ENCODE peak calls at places on chromosomes 16 and 17, in five cellular contexts. T, U, M, S and L are unnamed samples.

GRCh38 chr17:72600934-72601333 is 480.1 kb downstream of the SOX9 start:
- DNase-seq in M (no peak), U (no peak), S (no peak), T (peak), L (no peak)

GRCh38 chr17:7654832-7655540 is 4.3 kb downstream of the ATP1B2 start:
- DNase-seq in U (no peak), M (no peak), T (no peak), S (no peak), L (no peak)

GRCh38 chr17:73952498-73953205 is 250.8 kb upstream of the RPL38 start:
- DNase-seq in U (no peak), S (peak), T (peak), M (no peak), L (peak)

GRCh38 chr17:18851206-18851605 is 6.7 kb upstream of the PRPSAP2 start:
- DNase-seq in S (no peak), M (no peak), U (no peak), T (peak), L (no peak)

GRCh38 chr16:19488213-19488640 is 33.7 kb downstream of the GDE1 start:
- DNase-seq in S (peak), M (no peak), T (no peak), U (no peak), L (peak)

GRCh38 chr16:66651965-66652364 is 44.6 kb downstream of the CMTM4 start:
- DNase-seq in U (no peak), S (no peak), T (no peak), M (no peak), L (no peak)

GRCh38 chr16:68444058-68444657 is 4.2 kb downstream of the SMPD3 start:
- DNase-seq in M (no peak), T (no peak), S (peak), U (peak), L (peak)

GRCh38 chr17:82665891-82666290 is 17.6 kb upstream of the WDR45B start:
- DNase-seq in M (no peak), S (no peak), T (no peak), U (no peak), L (no peak)

GRCh38 chr17:50203086-50203485 is 1.7 kb upstream of the COL1A1 start:
- DNase-seq in U (no peak), M (no peak), T (no peak), S (no peak), L (no peak)

GRCh38 chr16:77317059-77317458 is 117.8 kb downstream of the ADAMTS18 start:
- DNase-seq in U (no peak), S (no peak), T (no peak), M (no peak), L (no peak)

GRCh38 chr17:73841431-73842060 is 197.3 kb upstream of the SDK2 start:
- DNase-seq in M (no peak), U (peak), S (no peak), T (peak), L (peak)

GRCh38 chr16:80274576-80275191 is 266.1 kb upstream of the DYNLRB2 start:
- DNase-seq in S (no peak), M (no peak), U (no peak), T (no peak), L (no peak)

GRCh38 chr17:34613064-34614019 is 34.0 kb downstream of the TMEM132E start:
- DNase-seq in U (no peak), T (no peak), S (peak), M (no peak), L (peak)

GRCh38 chr16:89869911-89870310 is 3.5 kb upstream of the TCF25 start:
- DNase-seq in M (no peak), U (no peak), T (no peak), S (no peak), L (no peak)

GRCh38 chr16:974606-975312 is 4.0 kb upstream of the LMF1 start:
- DNase-seq in U (no peak), S (no peak), M (no peak), T (no peak), L (no peak)

GRCh38 chr17:81341347-81342061 is 46.4 kb upstream of the SLC38A10 start:
- DNase-seq in T (no peak), S (no peak), U (no peak), M (no peak), L (peak)

GRCh38 chr16:4372578-4373355 is 1.1 kb downstream of the VASN start:
- DNase-seq in S (peak), T (peak), M (no peak), U (peak), L (no peak)

GRCh38 chr17:19336938-19337711 is 25.4 kb downstream of the B9D1 start:
- DNase-seq in M (no peak), T (peak), U (peak), S (no peak), L (peak)

GRCh38 chr17:20073056-20073979 is 64.2 kb downstream of the SPECC1 start:
- DNase-seq in T (no peak), M (no peak), S (no peak), U (no peak), L (peak)

GRCh38 chr17:57135748-57136342 is 50.8 kb downstream of the AKAP1 start:
- DNase-seq in T (no peak), U (peak), M (no peak), S (no peak), L (no peak)

GRCh38 chr17:489758-490329 is 137.2 kb upstream of the RPH3AL start:
- DNase-seq in M (no peak), T (peak), S (peak), U (peak), L (peak)

GRCh38 chr16:74903882-74904678 is 80.8 kb downstream of the WDR59 start:
- DNase-seq in S (no peak), U (no peak), M (no peak), T (no peak), L (no peak)

GRCh38 chr16:49557070-49557446 is 183.5 kb downstream of the C16orf78 start:
- DNase-seq in M (no peak), U (peak), S (no peak), T (no peak), L (peak)

GRCh38 chr16:66342294-66342900 is 24.1 kb upstream of the CDH5 start:
- DNase-seq in T (peak), M (no peak), U (peak), S (peak), L (peak)

GRCh38 chr16:470418-470817 is 45.0 kb downstream of the RAB11FIP3 start:
- DNase-seq in M (no peak), S (no peak), U (no peak), T (no peak), L (no peak)

GRCh38 chr16:24328835-24329418 is 72.8 kb downstream of the CACNG3 start:
- DNase-seq in T (no peak), S (no peak), U (no peak), M (no peak), L (peak)

GRCh38 chr16:278863-279366 is 1.5 kb upstream of the ARHGDIG start:
- DNase-seq in T (peak), M (peak), U (peak), S (no peak), L (peak)

GRCh38 chr16:77700846-77701245 is 21.5 kb upstream of the NUDT7 start:
- DNase-seq in U (no peak), S (no peak), T (no peak), M (no peak), L (no peak)

GRCh38 chr16:82329504-82330192 is 159.6 kb upstream of the MPHOSPH6 start:
- DNase-seq in S (no peak), U (peak), M (no peak), T (no peak), L (peak)

GRCh38 chr17:79907217-79907715 is 68.0 kb upstream of the CBX4 start:
- DNase-seq in S (no peak), M (no peak), U (no peak), T (no peak), L (no peak)
- TF ChIP-seq JUNB in S (no peak), M (no peak), U (no peak), T (no peak), L (no peak)

GRCh38 chr16:88638323-88639230 is at the start of gene IL17C:
- DNase-seq in T (no peak), S (peak), U (no peak), M (no peak), L (peak)

GRCh38 chr16:88637797-88638196 is 575 bp upstream of the IL17C start:
- DNase-seq in U (no peak), S (no peak), M (no peak), T (peak), L (no peak)

GRCh38 chr16:88640520-88641247 is 2.3 kb downstream of the IL17C start:
- DNase-seq in M (no peak), S (no peak), U (no peak), T (no peak), L (no peak)

GRCh38 chr16:88640039-88640495 is 1.7 kb downstream of the IL17C start:
- DNase-seq in M (no peak), U (no peak), T (no peak), S (no peak), L (no peak)

DNA sequence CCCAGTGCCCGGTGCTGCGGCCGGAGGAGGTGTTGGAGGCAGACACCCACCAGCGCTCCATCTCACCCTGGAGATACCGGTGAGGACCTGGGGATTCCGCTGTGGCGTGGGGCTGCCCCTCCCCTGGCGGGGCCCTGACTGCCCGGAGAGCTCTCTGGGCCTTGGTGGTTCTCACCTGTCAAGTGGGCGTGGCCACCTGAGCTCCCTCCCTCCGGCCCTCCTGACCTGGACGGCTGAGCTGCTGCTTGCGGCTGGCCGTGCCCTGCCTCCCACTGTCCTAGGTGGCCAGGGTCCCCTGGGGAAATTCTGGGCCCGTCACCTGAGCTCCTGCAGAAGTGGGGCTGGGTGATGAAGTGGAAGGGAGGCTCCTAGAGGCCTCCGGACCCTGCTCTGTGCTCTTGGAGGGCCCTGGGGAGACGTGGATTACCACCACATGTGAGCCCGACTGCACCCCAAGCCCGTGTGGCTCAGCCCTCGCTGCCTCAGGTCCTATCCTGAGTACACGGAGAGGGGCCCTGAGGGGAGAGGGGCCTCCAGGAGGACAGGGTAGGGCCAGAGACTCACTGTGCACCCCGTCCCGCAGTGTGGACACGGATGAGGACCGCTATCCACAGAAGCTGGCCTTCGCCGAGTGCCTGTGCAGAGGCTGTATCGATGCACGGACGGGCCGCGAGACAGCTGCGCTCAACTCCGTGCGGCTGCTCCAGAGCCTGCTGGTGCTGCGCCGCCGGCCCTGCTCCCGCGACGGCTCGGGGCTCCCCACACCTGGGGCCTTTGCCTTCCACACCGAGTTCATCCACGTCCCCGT is 1.1 kb downstream of the IL17C start:
- DNase-seq in T (no peak), S (peak), U (no peak), M (no peak), L (peak)
- TF ChIP-seq JUNB in T (no peak), S (no peak), U (no peak), M (no peak), L (no peak)

GRCh38 chr17:41935641-41936040 is 5.2 kb downstream of the ODAD4 start:
- DNase-seq in M (no peak), T (no peak), U (no peak), S (no peak), L (no peak)
- TF ChIP-seq JUNB in M (no peak), T (no peak), U (no peak), S (no peak), L (no peak)

GRCh38 chr17:29591737-29592624 is 951 bp upstream of the ANKRD13B start:
- DNase-seq in U (peak), T (peak), S (peak), M (no peak), L (peak)

GRCh38 chr17:29590979-29591736 is 1.7 kb upstream of the GIT1 start:
- DNase-seq in T (peak), S (peak), M (no peak), U (peak), L (peak)

GRCh38 chr17:29594441-29595090 is 1.6 kb downstream of the ANKRD13B start:
- DNase-seq in T (no peak), M (no peak), S (no peak), U (no peak), L (no peak)

GRCh38 chr17:29593546-29594440 is 861 bp downstream of the ANKRD13B start:
- DNase-seq in T (peak), M (no peak), U (no peak), S (peak), L (peak)

DNA sequence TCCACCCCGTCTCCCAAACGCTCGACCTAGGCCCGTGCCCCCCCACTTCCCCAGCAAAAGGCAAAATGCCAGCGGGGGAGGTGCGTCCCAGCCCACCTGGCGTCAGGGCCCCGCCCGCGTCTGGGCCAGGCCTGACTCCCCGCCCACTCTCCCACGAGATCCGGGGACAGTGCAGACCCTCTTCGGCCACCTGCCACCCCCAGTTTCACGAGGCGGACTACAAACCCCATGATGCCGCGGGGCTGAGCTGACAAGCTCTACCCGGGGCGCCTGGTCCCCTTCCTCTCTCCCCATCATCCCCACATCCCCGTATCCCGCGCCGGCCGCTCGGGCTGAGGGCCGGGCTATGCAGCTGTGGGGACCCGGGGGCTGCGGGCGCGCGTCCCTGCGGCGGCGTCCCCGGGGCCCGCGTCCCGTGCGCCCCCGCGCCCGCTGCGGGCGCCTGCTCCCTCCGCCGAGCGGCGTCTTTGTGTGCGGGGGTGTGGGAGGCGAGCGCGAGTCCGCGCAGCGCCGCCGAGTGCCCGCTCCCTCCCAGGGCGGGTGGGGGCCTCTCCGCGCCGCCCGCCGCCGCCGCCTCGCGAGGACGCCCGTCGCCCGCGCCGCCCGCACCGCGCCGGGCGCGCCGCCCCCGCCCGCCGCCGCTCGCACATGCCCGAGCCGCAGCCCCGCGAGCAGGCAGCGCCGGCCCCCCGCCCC is at the start of gene ANKRD13B:
- DNase-seq in M (no peak), T (peak), S (peak), U (no peak), L (peak)
- TF ChIP-seq JUNB in M (no peak), T (no peak), S (no peak), U (no peak), L (no peak)